ENCODE peak calls at places on chromosomes 11 and 22, in four cellular contexts. A, Z, U and B are unnamed samples.

GRCh38 chr11:12184696-12185095 is 74.3 kb downstream of the MICAL2 start:
- DNase-seq in A (no peak), Z (no peak), U (no peak), B (no peak)

GRCh38 chr11:81237139-81237538 is 1496.5 kb downstream of the FAM181B start:
- DNase-seq in A (no peak), Z (peak), U (peak), B (peak)

GRCh38 chr22:38970548-38970947 is 11.6 kb upstream of the APOBEC3B start:
- DNase-seq in A (peak), Z (no peak), U (no peak), B (no peak)

GRCh38 chr11:772429-773390 is 4.6 kb downstream of the GATD1 start:
- DNase-seq in A (peak), Z (no peak), U (no peak), B (no peak)

GRCh38 chr22:37139762-37140161 is 10.0 kb downstream of the IL2RB start:
- DNase-seq in A (no peak), Z (no peak), U (peak), B (no peak)

GRCh38 chr11:5476184-5476819 is 12.2 kb upstream of the OR52D1 start:
- DNase-seq in A (no peak), Z (peak), U (peak), B (peak)

GRCh38 chr11:31366795-31367194 is 2.7 kb downstream of the DCDC1 start:
- DNase-seq in A (no peak), Z (no peak), U (no peak), B (peak)

GRCh38 chr11:18844753-18845367 is 53.3 kb upstream of the PTPN5 start:
- DNase-seq in A (no peak), Z (peak), U (peak), B (peak)

GRCh38 chr11:14974021-14974698 is 2.0 kb upstream of the CALCA start:
- DNase-seq in A (no peak), Z (no peak), U (no peak), B (no peak)

GRCh38 chr11:10109836-10110235 is 184.2 kb downstream of the SBF2 start:
- DNase-seq in A (no peak), Z (peak), U (no peak), B (no peak)

GRCh38 chr22:47154621-47155081 is 392.2 kb downstream of the TBC1D22A start:
- DNase-seq in A (no peak), Z (peak), U (no peak), B (no peak)

GRCh38 chr11:125300791-125301218 is 136.3 kb downstream of the PKNOX2 start:
- DNase-seq in A (no peak), Z (peak), U (no peak), B (no peak)

GRCh38 chr11:35954205-35954604 is 10.3 kb downstream of the LDLRAD3 start:
- DNase-seq in A (no peak), Z (no peak), U (no peak), B (no peak)

GRCh38 chr11:97363331-97363730 is 973.5 kb downstream of the JRKL start:
- DNase-seq in A (no peak), Z (no peak), U (no peak), B (no peak)

GRCh38 chr11:128026596-128026995 is 560.8 kb downstream of the ETS1 start:
- DNase-seq in A (peak), Z (peak), U (no peak), B (no peak)

GRCh38 chr11:128342511-128343133 is 244.7 kb downstream of the ETS1 start:
- DNase-seq in A (no peak), Z (peak), U (peak), B (peak)

GRCh38 chr11:73566977-73567755 is 30.7 kb downstream of the FAM168A start:
- DNase-seq in A (no peak), Z (no peak), U (no peak), B (no peak)

GRCh38 chr22:48692734-48693376 is 1134.8 kb downstream of the BRD1 start:
- DNase-seq in A (peak), Z (no peak), U (no peak), B (no peak)

GRCh38 chr22:48485144-48486135 is 1342.2 kb downstream of the BRD1 start:
- DNase-seq in A (peak), Z (no peak), U (no peak), B (no peak)

GRCh38 chr11:2155511-2155910 is 5.5 kb downstream of the INS start:
- DNase-seq in A (no peak), Z (no peak), U (no peak), B (no peak)

GRCh38 chr11:71070490-71071455 is 181.6 kb downstream of the SHANK2 start:
- DNase-seq in A (no peak), Z (peak), U (no peak), B (no peak)

GRCh38 chr11:109422755-109423113 is 744 bp downstream of the C11orf87 start:
- DNase-seq in A (no peak), Z (no peak), U (no peak), B (no peak)

GRCh38 chr11:119320593-119321524 is 3.9 kb upstream of the MCAM start:
- DNase-seq in A (peak), Z (peak), U (peak), B (no peak)

GRCh38 chr11:17277024-17277584 is 565 bp downstream of the NUCB2 start:
- DNase-seq in A (no peak), Z (peak), U (peak), B (peak)

GRCh38 chr22:36116127-36116526 is 44.4 kb downstream of the APOL3 start:
- DNase-seq in A (no peak), Z (no peak), U (no peak), B (no peak)
- H3K4me3 ChIP-seq in A (no peak), Z (no peak), U (no peak), B (no peak)

DNA sequence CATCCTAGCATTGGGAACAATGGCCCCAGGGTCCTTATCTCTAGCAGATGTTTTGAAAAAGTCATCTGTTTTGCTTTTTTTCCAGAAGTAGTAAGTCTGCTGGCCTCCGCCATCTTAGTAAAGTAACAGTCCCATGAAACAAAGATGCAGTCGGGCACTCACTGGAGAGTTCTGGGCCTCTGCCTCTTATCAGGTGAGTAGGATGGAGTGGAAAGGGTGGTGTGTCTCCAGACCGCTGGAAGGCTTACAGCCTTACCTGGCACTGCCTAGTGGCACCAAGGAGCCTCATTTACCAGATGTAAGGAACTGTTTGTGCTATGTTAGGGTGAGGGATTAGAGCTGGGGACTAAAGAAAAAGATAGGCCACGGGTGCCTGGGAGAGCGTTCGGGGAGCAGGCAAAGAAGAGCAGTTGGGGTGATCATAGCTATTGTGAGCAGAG is 299 bp downstream of the CD3E start:
- DNase-seq in A (no peak), Z (no peak), U (no peak), B (no peak)
- H3K4me3 ChIP-seq in A (no peak), Z (no peak), U (no peak), B (peak)

DNA sequence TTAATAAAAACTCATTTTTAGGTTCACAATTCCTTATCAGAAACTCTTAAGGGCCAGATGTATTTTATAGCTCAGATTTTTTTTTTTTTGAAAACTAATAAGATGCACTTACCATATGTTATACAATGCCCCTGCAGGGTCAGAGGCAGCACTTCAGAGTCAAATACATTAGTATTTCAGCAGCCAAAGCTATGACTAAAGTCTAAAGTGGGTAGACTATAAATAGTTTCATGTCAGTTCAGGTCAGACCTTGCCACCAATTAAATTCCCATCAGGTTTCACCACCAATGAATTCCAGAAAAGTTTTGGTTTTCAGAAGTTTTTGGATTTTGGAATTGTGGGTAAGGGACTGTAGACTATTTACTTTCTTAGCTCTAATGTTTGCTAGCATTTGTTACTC is 75.9 kb downstream of the FAM83F start:
- DNase-seq in A (no peak), Z (no peak), U (peak), B (no peak)
- H3K4me3 ChIP-seq in A (no peak), Z (no peak), U (no peak), B (no peak)

GRCh38 chr11:64007160-64007628 is 21.0 kb downstream of the OTUB1 start:
- DNase-seq in A (no peak), Z (no peak), U (no peak), B (no peak)
- H3K4me3 ChIP-seq in A (no peak), Z (peak), U (no peak), B (no peak)

GRCh38 chr22:24330636-24331035 is 60.0 kb downstream of the SPECC1L start:
- DNase-seq in A (no peak), Z (no peak), U (no peak), B (no peak)
- H3K4me3 ChIP-seq in A (no peak), Z (no peak), U (no peak), B (no peak)